ENCODE peak calls at places on chromosome 3, in five cellular contexts. G, V, T, N and U are unnamed samples.
A peak's percentile ranks its signal among the peaks of the same experiment; 100 is the strongest.

GRCh38 chr3:138220788-138221187 is 33.7 kb downstream of the ARMC8 start:
- DNase-seq in T (no peak), N (no peak), G (peak; percentile 14), V (no peak), U (peak; percentile 29)

GRCh38 chr3:139259398-139259797 is 84.4 kb upstream of the MRPS22 start:
- DNase-seq in V (no peak), G (no peak), N (no peak), T (no peak), U (no peak)

GRCh38 chr3:87949879-87950208 is 109.0 kb downstream of the CGGBP1 start:
- DNase-seq in T (no peak), V (no peak), G (no peak), N (no peak), U (no peak)

GRCh38 chr3:69116897-69117296 is 5.5 kb downstream of the LMOD3 start:
- DNase-seq in N (no peak), V (peak; percentile 93), T (no peak), G (no peak), U (no peak)

GRCh38 chr3:128725547-128725931 is 444 bp upstream of the RAB7A start:
- DNase-seq in G (no peak), N (no peak), T (no peak), V (no peak), U (no peak)

GRCh38 chr3:178856804-178857203 is 214.8 kb downstream of the ZMAT3 start:
- DNase-seq in V (no peak), N (no peak), G (no peak), T (no peak), U (peak; percentile 57)

GRCh38 chr3:189233225-189233858 is 61.6 kb downstream of the TPRG1 start:
- DNase-seq in N (peak; percentile 60), T (peak; percentile 85), G (peak; percentile 79), V (peak; percentile 54), U (peak; percentile 69)

GRCh38 chr3:173913985-173914421 is 516.5 kb downstream of the NLGN1 start:
- DNase-seq in V (no peak), T (no peak), N (no peak), G (no peak), U (no peak)

GRCh38 chr3:128775906-128776542 is 50.0 kb downstream of the RAB7A start:
- DNase-seq in N (no peak), G (no peak), V (no peak), T (no peak), U (no peak)